ENCODE peak calls at places on chromosomes 6 and 20, in seven cellular contexts. H, M, O, K, P, A and V are unnamed samples.

GRCh38 chr6:33895988-33896387 is 92.2 kb upstream of the MLN start:
- DNase-seq in H (no peak), M (no peak), O (no peak), K (no peak), P (no peak), A (no peak), V (no peak)

GRCh38 chr6:1004885-1005635 is 306.8 kb upstream of the FOXQ1 start:
- DNase-seq in H (no peak), M (no peak), O (peak), K (no peak), P (no peak), A (no peak), V (no peak)

GRCh38 chr20:61757-62156 is 25.7 kb upstream of the DEFB125 start:
- DNase-seq in H (no peak), M (no peak), O (no peak), K (no peak), P (no peak), A (no peak), V (no peak)

GRCh38 chr6:29887330-29887818 is 55.0 kb upstream of the HLA-A start:
- DNase-seq in H (no peak), M (peak), O (peak), K (peak), P (no peak), A (no peak), V (no peak)

GRCh38 chr20:61761453-61762207 is 304.1 kb downstream of the TAF4 start:
- DNase-seq in H (no peak), M (no peak), O (no peak), K (no peak), P (no peak), A (no peak), V (no peak)

GRCh38 chr20:44017905-44018683 is 103.4 kb downstream of the TOX2 start:
- DNase-seq in H (no peak), M (peak), O (peak), K (no peak), P (no peak), A (no peak), V (no peak)

GRCh38 chr20:47348539-47349142 is 7.9 kb downstream of the ZMYND8 start:
- DNase-seq in H (no peak), M (peak), O (no peak), K (no peak), P (no peak), A (peak), V (no peak)

GRCh38 chr6:20693466-20694063 is 159.3 kb downstream of the CDKAL1 start:
- DNase-seq in H (no peak), M (no peak), O (no peak), K (no peak), P (no peak), A (peak), V (no peak)

GRCh38 chr20:21607971-21608735 is 94.3 kb upstream of the NKX2-2 start:
- DNase-seq in H (no peak), M (no peak), O (peak), K (no peak), P (no peak), A (no peak), V (no peak)

GRCh38 chr6:123594776-123595175 is 42.0 kb downstream of the TRDN start:
- DNase-seq in H (no peak), M (no peak), O (no peak), K (no peak), P (no peak), A (no peak), V (no peak)

GRCh38 chr20:982754-983153 is 19.4 kb downstream of the RSPO4 start:
- DNase-seq in H (no peak), M (no peak), O (no peak), K (no peak), P (no peak), A (peak), V (no peak)

GRCh38 chr6:146367061-146367460 is 176.6 kb upstream of the RAB32 start:
- DNase-seq in H (no peak), M (no peak), O (no peak), K (no peak), P (no peak), A (no peak), V (no peak)

GRCh38 chr20:25336561-25337422 is 53.8 kb downstream of the ABHD12 start:
- DNase-seq in H (peak), M (peak), O (no peak), K (no peak), P (no peak), A (peak), V (no peak)

GRCh38 chr6:25428758-25429317 is 149.7 kb downstream of the CARMIL1 start:
- DNase-seq in H (no peak), M (no peak), O (no peak), K (no peak), P (no peak), A (no peak), V (no peak)

GRCh38 chr6:89508755-89509563 is 76.0 kb downstream of the ANKRD6 start:
- DNase-seq in H (no peak), M (peak), O (no peak), K (no peak), P (no peak), A (no peak), V (no peak)